ENCODE peak calls at places on chromosomes 7 and 10, in ten cellular contexts. W is tibial nerve; Q is RWPE2; D is spleen; V is CD8-positive, alpha-beta T cell; N is colonic mucosa; E is PC-3; Z is right lobe of liver; Y is psoas muscle; G is neural progenitor cell. S is an unnamed sample. For H3K4me1, the result is how much of the 10 kb centered on the place peaks cover.

GRCh38 chr7:8190121-8190895 is 71.7 kb downstream of the ICA1 start:
- DNase-seq in V (peak), W (peak), G (peak), Y (no peak), Q (no peak), Z (no peak), D (no peak), N (peak), E (peak), S (no peak)

GRCh38 chr7:134022512-134022911 is 104.6 kb upstream of the LRGUK start:
- DNase-seq in G (no peak), D (no peak), Z (no peak), Y (no peak), V (no peak), E (peak), W (no peak), N (peak), Q (no peak), S (peak)

GRCh38 chr7:84232653-84233052 is 38.1 kb upstream of the SEMA3A start:
- DNase-seq in Z (no peak), Q (no peak), E (peak), G (peak), W (no peak), N (no peak), D (no peak), Y (no peak), V (no peak), S (no peak)

GRCh38 chr7:132757778-132758177 is 181.5 kb upstream of the PLXNA4 start:
- DNase-seq in G (no peak), Y (no peak), V (no peak), Q (no peak), N (no peak), Z (no peak), D (no peak), W (no peak), E (no peak), S (no peak)

GRCh38 chr7:66697451-66698438 is 42.8 kb upstream of the RABGEF1 start:
- DNase-seq in Y (peak), Q (no peak), Z (no peak), E (peak), N (no peak), V (no peak), W (no peak), D (no peak), G (peak), S (no peak)

GRCh38 chr7:87199700-87200450 is 19.7 kb downstream of the TMEM243 start:
- DNase-seq in G (no peak), V (no peak), W (no peak), D (no peak), Z (no peak), Y (no peak), N (no peak), Q (no peak), E (no peak), S (no peak)

GRCh38 chr7:156438011-156438410 is 202.6 kb upstream of the RNF32 start:
- DNase-seq in D (no peak), Y (no peak), G (no peak), N (no peak), V (no peak), E (no peak), Q (no peak), Z (no peak), W (no peak), S (no peak)

GRCh38 chr10:102837230-102837721 is at the start of gene CYP17A1:
- DNase-seq in E (no peak), W (no peak), Y (no peak), Z (no peak), Q (no peak), N (no peak), G (no peak), D (no peak), V (no peak), S (no peak)

GRCh38 chr10:43202224-43202656 is 64.0 kb downstream of the CSGALNACT2 start:
- DNase-seq in Q (no peak), W (no peak), D (peak), E (no peak), N (peak), G (peak), Z (no peak), V (peak), Y (peak), S (peak)

GRCh38 chr7:155516466-155516865 is 29.9 kb downstream of the CNPY1 start:
- DNase-seq in Z (no peak), E (no peak), G (no peak), D (no peak), W (no peak), V (no peak), Q (no peak), N (no peak), Y (no peak), S (no peak)

GRCh38 chr7:132980406-132980805 is 101.5 kb downstream of the CHCHD3 start:
- DNase-seq in W (no peak), V (no peak), D (no peak), Z (no peak), Y (no peak), Q (no peak), G (no peak), E (no peak), N (no peak), S (no peak)

GRCh38 chr7:140623995-140624902 is 16.4 kb downstream of the DENND2A start:
- DNase-seq in Q (no peak), Y (peak), V (no peak), G (no peak), D (peak), E (peak), Z (no peak), W (no peak), N (no peak), S (no peak)

GRCh38 chr10:131872837-131873375 is 27.9 kb upstream of the PPP2R2D start:
- DNase-seq in N (no peak), D (peak), Y (no peak), E (no peak), V (no peak), Q (no peak), G (no peak), Z (no peak), W (no peak), S (peak)

GRCh38 chr7:99607548-99607947 is 9.2 kb upstream of the ZSCAN25 start:
- DNase-seq in Y (no peak), D (no peak), V (no peak), W (no peak), Q (no peak), G (no peak), Z (no peak), N (no peak), E (no peak), S (no peak)

GRCh38 chr7:32161708-32162107 is 91.5 kb upstream of the PDE1C start:
- DNase-seq in W (no peak), V (no peak), Y (no peak), N (no peak), E (peak), G (no peak), Z (no peak), Q (no peak), D (no peak), S (peak)

GRCh38 chr10:102450374-102451104 is 804 bp downstream of the C10orf95 start:
- DNase-seq in W (peak), V (peak), E (peak), N (peak), Z (peak), G (peak), D (peak), Q (peak), Y (peak), S (peak)

GRCh38 chr10:82982110-82982608 is 1107.2 kb downstream of the NRG3 start:
- DNase-seq in V (no peak), Q (no peak), W (no peak), Z (no peak), Y (no peak), N (no peak), E (peak), D (no peak), G (no peak), S (peak)

GRCh38 chr7:2893411-2893861 is 49.3 kb upstream of the GNA12 start:
- DNase-seq in V (no peak), N (no peak), Y (no peak), Q (no peak), D (no peak), G (no peak), E (no peak), Z (no peak), W (no peak), S (no peak)

GRCh38 chr10:62451606-62451965 is 77.4 kb downstream of the ZNF365 start:
- DNase-seq in G (no peak), W (no peak), N (no peak), Q (no peak), E (no peak), Z (no peak), D (no peak), Y (no peak), V (no peak), S (peak)

GRCh38 chr10:77176224-77176623 is 461.4 kb downstream of the KCNMA1 start:
- DNase-seq in Q (no peak), G (no peak), V (no peak), Y (no peak), E (no peak), W (no peak), Z (no peak), D (no peak), N (no peak), S (no peak)

DNA sequence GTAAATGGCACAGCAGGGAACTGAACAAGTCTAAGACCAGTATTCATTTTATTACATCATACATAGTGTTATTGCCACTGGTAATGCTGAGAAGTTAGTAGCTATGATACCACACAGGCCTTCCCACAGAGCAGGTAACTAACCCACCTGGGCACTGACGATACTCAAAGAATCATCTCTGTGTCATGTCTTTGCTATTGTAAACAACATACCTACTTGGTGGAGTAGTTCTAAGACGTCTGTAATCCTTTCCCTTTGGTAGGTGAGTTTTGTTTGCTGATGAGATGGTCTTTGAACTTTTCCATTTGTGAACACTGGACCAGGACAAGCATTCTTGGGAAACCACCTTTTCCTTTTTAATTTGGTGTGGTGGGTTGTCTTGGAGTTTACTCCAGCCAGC is 40.9 kb downstream of the PDSS1 start:
- DNase-seq in W (no peak), N (no peak), V (no peak), E (no peak), D (no peak), Q (no peak), Y (no peak), G (no peak), Z (no peak), S (peak)
- H3K27ac ChIP-seq in W (no peak), N (no peak), V (no peak), E (no peak), D (peak), Q (no peak), Y (no peak), G (no peak), Z (peak), S (peak)

DNA sequence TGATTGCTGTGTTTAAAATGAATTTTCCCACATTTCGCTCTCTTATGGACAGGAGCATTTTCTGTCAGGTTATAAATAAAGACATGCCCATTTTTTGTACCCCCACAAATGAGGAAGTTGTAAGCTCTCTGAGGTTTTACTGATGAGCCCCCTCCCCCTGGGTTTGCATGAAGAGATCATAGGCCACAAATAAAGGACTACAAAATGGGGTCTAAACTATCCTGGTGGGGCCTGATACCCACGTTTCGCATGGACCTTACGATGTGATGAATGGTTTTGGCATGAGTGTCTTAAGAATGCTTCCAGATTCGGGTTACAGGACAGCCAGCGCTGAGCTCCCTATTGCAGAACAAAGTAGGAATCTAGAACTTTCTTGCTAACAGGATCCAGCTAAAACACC is 5.8 kb downstream of the IKZF1 start:
- DNase-seq in W (no peak), Z (no peak), G (no peak), V (no peak), D (no peak), Y (no peak), N (no peak), Q (no peak), E (no peak), S (no peak)
- H3K4me1 ChIP-seq in W (under half), Z (under half), G (under half), V (half or more), D (half or more), Y (under half), N (under half), Q (under half), E (under half), S (under half)

GRCh38 chr7:127512587-127512986 is 72.8 kb downstream of the GCC1 start:
- DNase-seq in N (no peak), Q (no peak), G (no peak), E (no peak), W (no peak), V (no peak), Z (no peak), D (no peak), Y (no peak), S (no peak)

GRCh38 chr7:127516320-127516719 is 69.1 kb downstream of the GCC1 start:
- DNase-seq in N (no peak), D (no peak), G (no peak), Z (no peak), E (no peak), V (no peak), Q (no peak), W (no peak), Y (no peak), S (no peak)

GRCh38 chr7:127513311-127513710 is 72.1 kb downstream of the GCC1 start:
- DNase-seq in Q (no peak), V (no peak), Z (no peak), G (no peak), N (no peak), D (no peak), Y (no peak), W (no peak), E (no peak), S (no peak)

GRCh38 chr7:127514499-127514898 is 70.9 kb downstream of the GCC1 start:
- DNase-seq in N (no peak), Z (no peak), Y (no peak), D (no peak), G (peak), V (no peak), E (peak), Q (no peak), W (no peak), S (no peak)
- TF ChIP-seq CTCF in N (peak), Z (peak), Y (peak), D (no peak), G (peak), V (peak), E (peak), Q (peak), W (no peak), S (peak)

DNA sequence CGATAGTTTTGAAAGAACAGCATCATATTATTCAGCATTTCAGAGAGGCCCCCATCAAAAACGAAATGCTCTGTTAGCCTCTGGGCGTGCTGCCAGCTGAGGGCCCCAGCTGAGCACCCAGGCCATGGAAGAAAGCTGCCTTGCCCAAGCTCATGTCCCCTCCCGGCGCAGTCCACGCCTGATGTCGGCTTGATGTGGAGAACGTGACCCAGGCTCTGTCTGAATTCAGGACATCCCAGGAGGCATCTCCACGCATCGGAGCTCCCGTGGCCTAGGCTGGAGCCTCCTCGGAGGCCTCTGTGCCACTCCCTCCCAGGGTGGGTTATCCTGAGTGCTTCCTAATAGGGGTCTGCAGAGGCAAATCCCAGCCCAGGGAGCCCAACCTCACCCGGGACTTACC is 218.3 kb upstream of the AKR1E2 start:
- DNase-seq in G (no peak), Y (no peak), D (no peak), V (no peak), Q (no peak), N (no peak), E (no peak), W (no peak), Z (no peak), S (no peak)
- H3K27ac ChIP-seq in G (no peak), Y (no peak), D (no peak), V (no peak), Q (no peak), N (no peak), E (no peak), W (no peak), Z (no peak), S (no peak)

DNA sequence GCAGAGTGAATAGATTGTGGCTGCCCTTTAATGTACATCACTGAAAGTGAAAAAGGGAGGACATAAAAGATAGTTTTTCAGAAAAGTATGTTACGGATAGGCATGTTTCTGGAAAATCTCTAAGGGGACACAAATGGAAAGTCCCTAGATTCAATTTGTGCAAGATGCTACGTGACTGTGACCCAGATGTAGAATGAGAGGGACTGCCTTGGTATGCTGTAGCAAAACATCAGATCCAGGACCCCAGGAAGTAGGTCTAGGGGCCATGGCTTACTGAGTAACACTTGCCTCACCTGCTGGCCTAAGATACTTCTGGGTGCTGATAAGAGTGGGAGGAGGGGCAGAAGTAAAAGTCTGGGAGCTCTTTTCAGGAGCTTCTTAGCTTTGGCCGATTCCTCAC is 191.2 kb upstream of the PHYHIPL start:
- DNase-seq in Z (no peak), G (no peak), Y (no peak), E (no peak), N (no peak), D (no peak), V (no peak), Q (no peak), W (no peak), S (no peak)
- H3K4me1 ChIP-seq in Z (under half), G (under half), Y (under half), E (under half), N (under half), D (under half), V (under half), Q (under half), W (under half), S (under half)

GRCh38 chr7:92447239-92448184 is at the start of gene GATAD1:
- DNase-seq in Y (peak), Q (peak), W (peak), V (peak), Z (peak), N (peak), G (peak), E (peak), D (peak), S (peak)

GRCh38 chr7:92451645-92452044 is 4.4 kb downstream of the GATAD1 start:
- DNase-seq in G (no peak), D (no peak), Q (no peak), V (no peak), W (no peak), Z (no peak), Y (no peak), E (no peak), N (no peak), S (no peak)

GRCh38 chr7:92446869-92447238 is 428 bp upstream of the GATAD1 start:
- DNase-seq in D (peak), Y (no peak), V (no peak), G (no peak), W (no peak), Q (no peak), E (no peak), N (no peak), Z (no peak), S (no peak)

DNA sequence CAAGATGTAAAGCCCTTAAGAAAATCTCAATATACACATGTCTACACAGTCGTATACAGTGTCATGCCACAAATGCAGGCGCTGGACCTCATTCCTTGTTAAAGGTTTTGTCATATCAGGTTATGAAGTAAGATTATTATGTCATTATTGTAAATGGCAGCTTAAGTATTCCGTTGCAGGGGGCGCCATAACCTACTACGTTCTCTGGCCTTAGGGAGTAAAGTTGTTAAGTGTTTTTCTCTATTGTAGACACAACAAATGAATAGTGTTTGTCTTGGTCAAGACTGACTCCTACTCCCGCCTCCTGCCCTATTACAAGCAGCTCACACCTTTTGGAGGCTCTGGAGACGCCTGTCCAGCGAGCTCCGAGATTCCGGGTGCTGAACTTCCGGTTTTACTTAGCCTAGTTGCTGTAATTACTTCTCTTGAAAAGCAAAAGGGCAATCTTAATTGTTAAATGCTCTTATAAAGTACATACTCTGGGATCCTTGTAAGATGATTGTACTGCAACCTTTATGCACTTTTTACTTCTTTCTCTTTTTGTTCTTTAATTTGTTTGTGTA is 984 bp downstream of the GATAD1 start:
- DNase-seq in N (peak), Y (peak), Q (no peak), E (peak), D (peak), V (peak), G (peak), Z (peak), W (peak), S (peak)
- TF ChIP-seq CTCF in N (peak), Y (peak), Q (peak), E (peak), D (peak), V (peak), G (peak), Z (peak), W (no peak), S (peak)

DNA sequence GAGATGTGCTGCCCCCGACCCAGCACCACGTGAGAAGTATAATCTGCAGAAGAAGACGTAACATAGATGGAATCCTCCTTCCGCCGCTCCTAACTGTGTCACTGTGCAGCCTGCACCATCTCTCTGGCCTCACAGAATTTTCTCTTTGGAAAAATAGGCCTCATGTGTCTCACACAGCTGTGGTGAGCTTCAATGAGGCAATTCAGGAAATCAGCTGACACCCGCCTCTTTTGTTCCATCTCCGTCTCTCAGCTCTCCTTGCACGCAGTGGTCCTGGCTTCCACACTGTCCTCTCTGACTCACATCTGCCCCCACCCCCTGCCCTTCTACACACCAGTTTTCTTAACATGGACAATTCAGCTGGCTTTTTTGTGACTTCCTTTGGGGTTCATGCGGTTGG is 7.2 kb downstream of the C10orf90 start:
- DNase-seq in N (no peak), Z (no peak), W (peak), V (no peak), E (no peak), G (no peak), D (no peak), Y (peak), Q (no peak), S (no peak)
- H3K27ac ChIP-seq in N (no peak), Z (no peak), W (no peak), V (no peak), E (no peak), G (no peak), D (no peak), Y (no peak), Q (peak), S (no peak)

GRCh38 chr7:23467281-23467680 is 3.0 kb downstream of the IGF2BP3 start:
- DNase-seq in N (no peak), Q (no peak), V (no peak), D (no peak), Y (no peak), W (no peak), E (no peak), Z (no peak), G (peak), S (no peak)
- H3K4me1 ChIP-seq in N (under half), Q (under half), V (under half), D (under half), Y (under half), W (under half), E (half or more), Z (under half), G (under half), S (under half)

GRCh38 chr10:86363833-86364511 is 2.6 kb downstream of the GRID1 start:
- DNase-seq in D (peak), G (no peak), N (no peak), E (no peak), W (no peak), Z (no peak), Q (peak), V (no peak), Y (peak), S (no peak)
- TF ChIP-seq CTCF in D (no peak), G (no peak), N (no peak), E (no peak), W (no peak), Z (no peak), Q (no peak), V (no peak), Y (no peak), S (no peak)

S was measured in foreskin keratinocyte.